ENCODE peak calls at places on chromosomes 12 and 14, in six cellular contexts. One of them, this sample, is unnamed.

GRCh38 chr12:93453633-93454032 is 11.9 kb upstream of the UBE2N start:
- DNase-seq in HTR-8/SVneo: no peak
- DNase-seq in HFF-Myc: no peak
- DNase-seq in choroid plexus epithelial cell: peak; percentile 35
- DNase-seq in body of pancreas: no peak
- DNase-seq in non-pigmented ciliary epithelial cell: peak; percentile 52
- DNase-seq in this sample: no peak

GRCh38 chr14:58697927-58698641 is 60.3 kb downstream of the DACT1 start:
- DNase-seq in HTR-8/SVneo: no peak
- DNase-seq in HFF-Myc: no peak
- DNase-seq in choroid plexus epithelial cell: no peak
- DNase-seq in body of pancreas: no peak
- DNase-seq in non-pigmented ciliary epithelial cell: no peak
- DNase-seq in this sample: no peak

GRCh38 chr12:98686603-98687002 is 41.5 kb downstream of the APAF1 start:
- DNase-seq in HTR-8/SVneo: no peak
- DNase-seq in HFF-Myc: no peak
- DNase-seq in choroid plexus epithelial cell: no peak
- DNase-seq in body of pancreas: no peak
- DNase-seq in non-pigmented ciliary epithelial cell: no peak
- DNase-seq in this sample: no peak

GRCh38 chr12:64531665-64532334 is 78.5 kb upstream of the RASSF3 start:
- DNase-seq in HTR-8/SVneo: no peak
- DNase-seq in HFF-Myc: no peak
- DNase-seq in choroid plexus epithelial cell: no peak
- DNase-seq in body of pancreas: no peak
- DNase-seq in non-pigmented ciliary epithelial cell: no peak
- DNase-seq in this sample: no peak

GRCh38 chr12:105204916-105205315 is 31.1 kb downstream of the APPL2 start:
- DNase-seq in HTR-8/SVneo: no peak
- DNase-seq in HFF-Myc: no peak
- DNase-seq in choroid plexus epithelial cell: peak; percentile 54
- DNase-seq in body of pancreas: no peak
- DNase-seq in non-pigmented ciliary epithelial cell: peak; percentile 51
- DNase-seq in this sample: peak; percentile 76

GRCh38 chr14:29548948-29549370 is 378.7 kb downstream of the PRKD1 start:
- DNase-seq in HTR-8/SVneo: peak; percentile 77
- DNase-seq in HFF-Myc: peak; percentile 56
- DNase-seq in choroid plexus epithelial cell: peak; percentile 90
- DNase-seq in body of pancreas: peak; percentile 6
- DNase-seq in non-pigmented ciliary epithelial cell: peak; percentile 55
- DNase-seq in this sample: peak; percentile 29

GRCh38 chr12:109345428-109345827 is 2.3 kb upstream of the MYO1H start:
- DNase-seq in HTR-8/SVneo: no peak
- DNase-seq in HFF-Myc: no peak
- DNase-seq in choroid plexus epithelial cell: no peak
- DNase-seq in body of pancreas: no peak
- DNase-seq in non-pigmented ciliary epithelial cell: no peak
- DNase-seq in this sample: no peak

GRCh38 chr14:101082436-101083384 is 179.2 kb upstream of the RTL1 start:
- DNase-seq in HTR-8/SVneo: no peak
- DNase-seq in HFF-Myc: no peak
- DNase-seq in choroid plexus epithelial cell: no peak
- DNase-seq in body of pancreas: no peak
- DNase-seq in non-pigmented ciliary epithelial cell: no peak
- DNase-seq in this sample: no peak

This sample was measured in GM04504.